ENCODE peak calls at places on chromosomes 6 and 20, in ten cellular contexts. I is NCI-H2171 treated with DMSO at 0.1 percent for 48 hours; X is activated CD4-positive, alpha-beta T cell treated with anti-CD3 and anti-CD28 coated beads, Interleukin-2, amount 50 U/mL, for 48 hours; Q is activated CD4-positive, alpha-beta memory T cell treated with anti-CD3 and anti-CD28 coated beads for 36 hours; S is fibroblast of the aortic adventitia; M is GM04504; T is osteocyte; F is AG09319; P is keratinocyte; W is A673. H is an unnamed sample.

GRCh38 chr6:140175486-140175885 is 801.0 kb upstream of the CITED2 start:
- DNase-seq in M (no peak), F (no peak), Q (no peak), X (no peak), S (no peak), T (no peak), I (no peak), W (no peak), P (no peak), H (no peak)

GRCh38 chr6:154721460-154721859 is 11.8 kb upstream of the SCAF8 start:
- DNase-seq in X (no peak), Q (no peak), W (no peak), T (no peak), M (peak; percentile 23), P (peak; percentile 72), F (no peak), I (no peak), S (no peak), H (no peak)

GRCh38 chr20:59314872-59315500 is 14.6 kb downstream of the EDN3 start:
- DNase-seq in X (no peak), T (no peak), F (no peak), W (no peak), P (no peak), M (no peak), I (peak; percentile 99), Q (no peak), S (no peak), H (no peak)

GRCh38 chr20:40930561-40930960 is 98.1 kb upstream of the TOP1 start:
- DNase-seq in Q (no peak), W (no peak), F (no peak), I (no peak), X (no peak), T (no peak), P (no peak), M (no peak), S (no peak), H (no peak)

GRCh38 chr6:30685977-30686907 is at the start of gene PPP1R18:
- DNase-seq in X (peak; percentile 92), P (no peak), T (no peak), M (no peak), W (peak; percentile 72), Q (peak; percentile 91), I (no peak), F (no peak), S (peak; percentile 64), H (peak; percentile 32)

GRCh38 chr6:157150076-157150475 is 173.2 kb downstream of the TMEM242 start:
- DNase-seq in T (no peak), M (no peak), P (no peak), F (no peak), I (no peak), W (no peak), Q (no peak), X (no peak), S (no peak), H (no peak)

GRCh38 chr6:84141506-84141905 is 85.9 kb downstream of the CEP162 start:
- DNase-seq in Q (no peak), T (no peak), I (no peak), M (no peak), W (no peak), P (no peak), F (no peak), X (no peak), S (no peak), H (no peak)

GRCh38 chr6:41536884-41537347 is 9.3 kb upstream of the FOXP4 start:
- DNase-seq in X (no peak), P (peak; percentile 75), F (no peak), W (no peak), M (no peak), I (peak; percentile 75), Q (no peak), T (no peak), S (no peak), H (no peak)

GRCh38 chr6:158770533-158770932 is 48.6 kb downstream of the EZR start:
- DNase-seq in X (no peak), T (no peak), I (no peak), F (no peak), P (no peak), W (no peak), S (peak; percentile 12), M (no peak), Q (peak; percentile 38), H (no peak)

GRCh38 chr6:29723666-29724588 is 693 bp downstream of the HLA-F start:
- DNase-seq in S (no peak), P (no peak), W (no peak), F (no peak), I (no peak), X (peak; percentile 84), Q (peak; percentile 88), T (no peak), M (no peak), H (no peak)

GRCh38 chr6:107972413-107973096 is 14.5 kb upstream of the SEC63 start:
- DNase-seq in Q (no peak), T (no peak), X (no peak), P (no peak), M (no peak), F (no peak), I (no peak), S (no peak), W (no peak), H (no peak)

GRCh38 chr6:52551483-52552277 is 25.2 kb downstream of the TRAM2 start:
- DNase-seq in W (peak; percentile 60), T (peak; percentile 90), F (no peak), X (no peak), I (peak; percentile 90), S (peak; percentile 94), P (no peak), M (no peak), Q (no peak), H (peak; percentile 42)

GRCh38 chr20:59632426-59633113 is 28.2 kb downstream of the PHACTR3 start:
- DNase-seq in X (no peak), M (no peak), F (no peak), P (no peak), T (peak; percentile 48), S (no peak), Q (no peak), I (no peak), W (no peak), H (no peak)

GRCh38 chr20:25032478-25033183 is 25.3 kb downstream of the ACSS1 start:
- DNase-seq in Q (no peak), F (no peak), M (no peak), W (peak; percentile 61), T (no peak), S (peak; percentile 33), I (no peak), P (no peak), X (no peak), H (peak; percentile 98)

GRCh38 chr20:45341579-45341938 is 6.7 kb downstream of the SDC4 start:
- DNase-seq in F (no peak), X (no peak), I (no peak), W (no peak), S (no peak), Q (no peak), T (no peak), P (no peak), M (no peak), H (no peak)

H was measured in pons.